ENCODE peak calls at places on chromosome X, in four cellular contexts. One of them, this sample, is unnamed.

GRCh38 chrX:109840585-109840984 is 107.5 kb upstream of the ACSL4 start:
- DNase-seq in HepG2: peak; percentile 17
- DNase-seq in HEK293T: no peak
- DNase-seq in K562: peak; percentile 70
- DNase-seq in this sample: no peak

GRCh38 chrX:46180258-46180687 is 364.9 kb downstream of the ZNF674 start:
- DNase-seq in HepG2: peak; percentile 2
- DNase-seq in HEK293T: no peak
- DNase-seq in K562: peak; percentile 11
- DNase-seq in this sample: no peak

GRCh38 chrX:67619253-67619652 is 75.4 kb downstream of the AR start:
- DNase-seq in HepG2: no peak
- DNase-seq in HEK293T: no peak
- DNase-seq in K562: no peak
- DNase-seq in this sample: no peak

GRCh38 chrX:40132751-40133150 is 35.0 kb upstream of the BCOR start:
- DNase-seq in HepG2: no peak
- DNase-seq in HEK293T: no peak
- DNase-seq in K562: peak; percentile 76
- DNase-seq in this sample: no peak

GRCh38 chrX:65195621-65196020 is 219.4 kb upstream of the ZC4H2 start:
- DNase-seq in HepG2: peak; percentile 35
- DNase-seq in HEK293T: no peak
- DNase-seq in K562: no peak
- DNase-seq in this sample: no peak

GRCh38 chrX:141214216-141214615 is 28.1 kb downstream of the SPANXC start:
- DNase-seq in HepG2: no peak
- DNase-seq in HEK293T: no peak
- DNase-seq in K562: no peak
- DNase-seq in this sample: no peak

GRCh38 chrX:138914751-138915150 is 203.2 kb upstream of the FGF13 start:
- DNase-seq in HepG2: no peak
- DNase-seq in HEK293T: no peak
- DNase-seq in K562: no peak
- DNase-seq in this sample: no peak

GRCh38 chrX:71661919-71662318 is 5.4 kb upstream of the LOC101059915 start:
- DNase-seq in HepG2: no peak
- DNase-seq in HEK293T: no peak
- DNase-seq in K562: no peak
- DNase-seq in this sample: no peak

GRCh38 chrX:54807524-54808108 is at the start of gene MAGED2:
- DNase-seq in HepG2: no peak
- DNase-seq in HEK293T: peak; percentile 46
- DNase-seq in K562: peak; percentile 25
- DNase-seq in this sample: peak; percentile 27

GRCh38 chrX:49701948-49702347 is 6.2 kb upstream of the PAGE1 start:
- DNase-seq in HepG2: no peak
- DNase-seq in HEK293T: no peak
- DNase-seq in K562: no peak
- DNase-seq in this sample: no peak

GRCh38 chrX:147838465-147839131 is 73.1 kb upstream of the FMR1 start:
- DNase-seq in HepG2: peak; percentile 6
- DNase-seq in HEK293T: no peak
- DNase-seq in K562: no peak
- DNase-seq in this sample: no peak

GRCh38 chrX:41033299-41033698 is 51.9 kb upstream of the USP9X start:
- DNase-seq in HepG2: peak; percentile 55
- DNase-seq in HEK293T: no peak
- DNase-seq in K562: peak; percentile 13
- DNase-seq in this sample: no peak

GRCh38 chrX:129957241-129958099 is 25.0 kb upstream of the BCORL1 start:
- DNase-seq in HepG2: no peak
- DNase-seq in HEK293T: peak; percentile 85
- DNase-seq in K562: peak; percentile 89
- DNase-seq in this sample: peak; percentile 64

GRCh38 chrX:39787999-39788398 is 309.8 kb downstream of the BCOR start:
- DNase-seq in HepG2: no peak
- DNase-seq in HEK293T: no peak
- DNase-seq in K562: no peak
- DNase-seq in this sample: no peak

DNA sequence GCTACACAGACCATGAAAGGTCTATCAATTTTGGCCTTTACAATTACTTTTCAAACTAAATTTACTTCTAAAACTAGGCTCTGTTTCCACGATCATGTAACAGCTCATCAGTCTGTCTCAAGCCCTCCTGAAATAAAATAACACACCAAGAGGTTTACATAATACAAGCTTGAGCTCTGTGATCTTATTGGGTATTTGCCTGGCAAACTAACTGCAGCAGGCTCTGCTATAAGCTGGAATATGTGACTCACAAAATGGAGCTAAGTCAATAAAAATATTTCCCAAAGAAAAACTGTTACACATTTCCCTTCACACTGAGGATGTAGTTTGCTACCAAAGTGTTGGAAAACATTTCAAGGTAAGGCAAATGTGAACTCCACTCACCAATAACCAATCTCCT is 94.7 kb upstream of the GPM6B start:
- DNase-seq in HepG2: no peak
- DNase-seq in HEK293T: no peak
- DNase-seq in K562: no peak
- DNase-seq in this sample: no peak
- TF ChIP-seq ELF4 in HepG2: no peak
- TF ChIP-seq ELF4 in HEK293T: no peak
- TF ChIP-seq ELF4 in K562: no peak
- TF ChIP-seq ELF4 in this sample: no peak

DNA sequence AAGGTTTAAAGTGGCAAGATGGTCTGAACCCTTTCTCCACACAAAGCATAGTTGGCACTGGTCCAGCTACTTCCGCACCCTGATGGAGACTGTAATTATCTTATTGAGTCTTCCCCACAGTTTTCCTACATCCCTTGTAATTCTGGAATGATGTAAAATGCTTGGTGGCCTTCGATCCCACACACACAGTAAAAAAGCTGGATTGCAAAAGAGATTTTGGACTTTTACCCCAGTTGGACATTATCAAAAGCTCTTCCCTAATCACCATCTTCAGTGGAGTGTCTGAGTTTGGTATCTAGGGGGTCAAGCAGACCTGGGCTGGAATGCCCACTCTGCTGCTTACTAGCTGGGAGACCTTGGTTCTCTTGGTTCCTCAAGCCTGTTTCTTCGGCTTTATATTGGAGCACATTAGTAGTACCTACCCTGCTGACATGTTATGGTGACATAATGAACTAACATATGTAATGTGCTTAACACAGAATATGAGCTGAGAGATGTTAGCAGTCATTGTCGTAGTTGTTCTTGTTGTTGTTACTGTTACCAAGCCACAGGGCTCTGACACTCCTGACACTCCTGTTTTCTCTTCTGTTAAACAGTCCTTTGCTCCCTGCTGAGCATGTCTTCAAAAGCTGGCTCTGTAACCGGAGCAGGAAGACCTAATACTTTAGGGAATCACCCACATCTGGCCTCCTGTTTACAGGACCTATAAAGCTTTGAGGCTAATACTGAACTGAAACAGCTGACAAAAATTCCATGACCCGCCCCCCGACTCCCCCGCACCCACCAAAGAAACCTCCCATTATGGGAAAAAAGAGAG is 4.8 kb downstream of the SRPX2 start:
- DNase-seq in HepG2: peak; percentile 60
- DNase-seq in HEK293T: no peak
- DNase-seq in K562: no peak
- DNase-seq in this sample: no peak
- TF ChIP-seq ELF4 in HepG2: no peak
- TF ChIP-seq ELF4 in HEK293T: no peak
- TF ChIP-seq ELF4 in K562: no peak
- TF ChIP-seq ELF4 in this sample: no peak

GRCh38 chrX:2374086-2374485 is 126.7 kb downstream of the DHRSX start:
- DNase-seq in HepG2: no peak
- DNase-seq in HEK293T: no peak
- DNase-seq in K562: no peak
- DNase-seq in this sample: no peak
- TF ChIP-seq ELF4 in HepG2: no peak
- TF ChIP-seq ELF4 in HEK293T: no peak
- TF ChIP-seq ELF4 in K562: no peak
- TF ChIP-seq ELF4 in this sample: no peak

DNA sequence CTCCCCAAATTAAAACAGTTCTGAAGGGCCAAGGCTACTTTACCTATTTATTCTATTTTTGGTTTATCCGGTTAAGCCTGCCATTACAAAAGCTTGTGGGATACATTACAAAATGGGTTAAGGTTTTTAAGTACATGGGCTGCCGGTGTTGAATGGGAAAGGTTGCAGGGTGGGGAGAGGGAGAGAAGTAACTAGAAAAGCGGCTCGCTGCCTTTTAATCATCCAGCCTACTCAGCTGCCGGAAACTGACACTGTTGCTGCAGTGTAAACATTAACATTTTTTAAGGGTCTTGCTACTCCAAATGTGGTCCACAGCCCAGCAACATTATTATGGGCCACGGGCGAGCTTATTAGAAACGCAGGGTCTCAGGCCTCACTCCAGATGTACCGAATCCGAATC is 1.5 kb upstream of the IL1RAPL1 start:
- DNase-seq in HepG2: no peak
- DNase-seq in HEK293T: no peak
- DNase-seq in K562: no peak
- DNase-seq in this sample: no peak
- TF ChIP-seq ELF4 in HepG2: no peak
- TF ChIP-seq ELF4 in HEK293T: no peak
- TF ChIP-seq ELF4 in K562: no peak
- TF ChIP-seq ELF4 in this sample: no peak

DNA sequence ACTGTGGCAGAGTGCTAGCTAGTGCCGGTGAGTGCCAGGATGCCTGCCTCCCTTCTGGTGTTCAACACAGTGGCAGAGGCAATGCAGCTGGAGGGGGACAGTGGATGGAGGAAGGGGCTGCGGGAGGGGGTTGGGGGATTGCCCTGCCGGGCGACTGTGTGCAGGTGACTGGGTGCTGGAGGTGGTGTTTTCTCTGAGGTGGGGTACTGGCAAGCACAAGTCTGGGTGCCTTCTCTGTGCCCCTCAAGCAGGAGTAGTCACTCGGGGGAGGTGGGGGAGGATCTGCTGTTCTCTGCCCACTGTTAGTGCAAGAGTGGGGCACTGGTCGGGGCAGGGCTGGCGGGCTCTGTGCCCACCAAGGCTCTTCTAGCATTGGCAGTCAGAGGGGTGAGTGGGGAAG is 10.3 kb upstream of the P2RY10 start:
- DNase-seq in HepG2: no peak
- DNase-seq in HEK293T: no peak
- DNase-seq in K562: no peak
- DNase-seq in this sample: no peak
- TF ChIP-seq ELF4 in HepG2: no peak
- TF ChIP-seq ELF4 in HEK293T: no peak
- TF ChIP-seq ELF4 in K562: no peak
- TF ChIP-seq ELF4 in this sample: no peak

DNA sequence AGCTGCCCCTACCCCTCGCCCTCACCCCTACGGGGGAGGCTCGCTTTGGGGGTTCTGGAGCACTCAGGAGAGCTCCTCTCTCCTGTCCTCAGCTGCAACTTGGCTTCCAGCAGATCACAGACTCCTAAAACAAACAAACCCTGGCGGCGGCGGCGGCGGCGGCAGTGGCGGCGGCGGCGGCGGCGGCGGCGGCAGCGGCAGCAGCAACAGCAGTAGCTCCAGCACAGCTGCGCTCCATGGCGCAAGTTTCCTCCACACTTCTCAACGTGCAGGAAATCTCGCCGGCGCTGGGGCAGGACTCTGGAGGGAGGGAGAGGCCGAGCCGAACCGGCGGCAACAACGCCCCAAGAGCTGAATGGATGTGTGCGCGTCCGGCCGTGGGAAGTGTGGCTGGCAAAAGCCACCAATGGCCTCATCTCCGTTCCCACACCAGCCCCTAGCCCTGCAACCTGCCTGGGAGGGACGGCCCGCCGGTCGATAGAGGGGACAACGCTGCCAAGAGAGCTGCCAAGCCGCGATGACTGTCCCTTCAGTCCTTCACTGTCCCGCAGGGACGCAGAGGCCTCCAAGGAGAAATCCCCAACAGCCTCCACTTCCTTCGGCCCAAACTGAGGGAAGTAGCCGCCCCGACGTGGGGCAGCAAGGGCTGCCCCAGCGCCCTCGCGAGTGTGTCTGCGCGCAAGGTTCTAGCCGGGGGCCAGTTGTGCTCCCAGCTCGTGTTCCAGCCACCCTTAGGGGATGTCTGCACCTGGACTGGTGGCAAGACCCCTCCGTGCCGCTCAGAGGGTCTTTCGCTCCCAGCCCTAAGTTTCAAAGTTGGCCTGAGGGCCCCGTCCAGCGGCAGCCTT is 775 bp downstream of the SHROOM4 start:
- DNase-seq in HepG2: no peak
- DNase-seq in HEK293T: peak; percentile 34
- DNase-seq in K562: no peak
- DNase-seq in this sample: peak; percentile 28
- TF ChIP-seq ELF4 in HepG2: no peak
- TF ChIP-seq ELF4 in HEK293T: no peak
- TF ChIP-seq ELF4 in K562: no peak
- TF ChIP-seq ELF4 in this sample: no peak

GRCh38 chrX:27399146-27399456 is 64.0 kb downstream of the PPP4R3C start:
- DNase-seq in HepG2: no peak
- DNase-seq in HEK293T: no peak
- DNase-seq in K562: no peak
- DNase-seq in this sample: no peak
- TF ChIP-seq ELF4 in HepG2: no peak
- TF ChIP-seq ELF4 in HEK293T: no peak
- TF ChIP-seq ELF4 in K562: no peak
- TF ChIP-seq ELF4 in this sample: no peak

GRCh38 chrX:135516376-135516775 is 4.1 kb upstream of the INTS6L start:
- DNase-seq in HepG2: no peak
- DNase-seq in HEK293T: peak; percentile 38
- DNase-seq in K562: peak; percentile 35
- DNase-seq in this sample: peak; percentile 26
- TF ChIP-seq ELF4 in HepG2: no peak
- TF ChIP-seq ELF4 in HEK293T: no peak
- TF ChIP-seq ELF4 in K562: no peak
- TF ChIP-seq ELF4 in this sample: no peak

GRCh38 chrX:136273986-136274385 is 22.8 kb upstream of the MAP7D3 start:
- DNase-seq in HepG2: no peak
- DNase-seq in HEK293T: no peak
- DNase-seq in K562: no peak
- DNase-seq in this sample: no peak
- TF ChIP-seq ELF4 in HepG2: no peak
- TF ChIP-seq ELF4 in HEK293T: no peak
- TF ChIP-seq ELF4 in K562: no peak
- TF ChIP-seq ELF4 in this sample: no peak

DNA sequence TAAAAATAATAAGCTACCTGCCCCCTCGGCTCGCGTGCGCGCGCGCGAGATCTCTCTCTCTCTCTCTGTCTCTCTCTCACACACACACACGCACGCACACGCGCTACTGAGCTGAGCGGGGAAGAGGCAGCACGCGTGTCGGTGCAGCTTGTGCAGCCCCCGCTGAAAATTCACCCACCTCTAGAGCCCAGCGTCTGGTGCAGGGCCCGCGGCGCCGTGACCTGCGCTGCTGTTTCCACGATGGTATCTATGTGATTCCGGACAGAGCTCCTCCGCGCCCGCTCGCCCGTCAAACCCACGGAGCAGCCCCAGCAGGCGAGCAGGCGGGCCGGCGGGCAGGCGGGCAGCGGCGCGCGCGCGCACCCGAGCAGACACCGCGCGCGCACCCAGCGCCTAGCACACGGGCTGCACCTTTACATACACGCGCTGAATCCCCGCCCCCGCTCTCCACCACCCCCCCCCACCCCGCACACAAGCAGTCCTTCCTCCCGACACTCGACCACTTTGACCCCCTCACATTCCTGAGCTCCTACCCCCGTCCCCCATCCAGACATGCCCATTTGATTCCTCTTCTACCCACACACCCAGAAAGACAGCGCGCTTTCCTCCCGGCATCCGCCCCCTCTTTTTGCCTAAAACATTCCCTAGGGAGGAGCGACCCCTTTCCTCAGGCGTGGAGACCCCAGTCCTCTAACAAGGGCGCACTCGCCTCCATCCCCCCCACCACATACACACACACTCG is 1.0 kb downstream of the SLITRK4 start:
- DNase-seq in HepG2: no peak
- DNase-seq in HEK293T: no peak
- DNase-seq in K562: no peak
- DNase-seq in this sample: no peak
- TF ChIP-seq ELF4 in HepG2: no peak
- TF ChIP-seq ELF4 in HEK293T: no peak
- TF ChIP-seq ELF4 in K562: no peak
- TF ChIP-seq ELF4 in this sample: no peak